ENCODE peak calls at places on chromosomes 4 and X, in five cellular contexts. E is upper lobe of right lung, A is fibroblast of pulmonary artery, I is astrocyte of the cerebellum, S is tibial artery. Q is an unnamed sample.

GRCh38 chr4:149065753-149066152 is 623.5 kb upstream of the NR3C2 start:
- DNase-seq in E (no peak), A (no peak), I (no peak), S (no peak), Q (no peak)

GRCh38 chr4:132483-132882 is 8.2 kb downstream of the ZNF718 start:
- DNase-seq in E (no peak), A (no peak), I (no peak), S (no peak), Q (no peak)

GRCh38 chrX:70960728-70961127 is 29.8 kb upstream of the SLC7A3 start:
- DNase-seq in E (no peak), A (peak), I (no peak), S (no peak), Q (no peak)

GRCh38 chr4:71229477-71230257 is 109.2 kb upstream of the SLC4A4 start:
- DNase-seq in E (no peak), A (peak), I (peak), S (no peak), Q (peak)

GRCh38 chrX:10900585-10901289 is 210.4 kb upstream of the HCCS start:
- DNase-seq in E (no peak), A (peak), I (peak), S (no peak), Q (peak)

GRCh38 chr4:87973283-87974169 is 2.0 kb upstream of the SPP1 start:
- DNase-seq in E (no peak), A (peak), I (peak), S (peak), Q (peak)

GRCh38 chr4:150570862-150571261 is 11.1 kb upstream of the MAB21L2 start:
- DNase-seq in E (no peak), A (no peak), I (no peak), S (no peak), Q (no peak)

GRCh38 chr4:83504544-83504943 is 19.6 kb upstream of the ABRAXAS1 start:
- DNase-seq in E (no peak), A (no peak), I (no peak), S (no peak), Q (no peak)

GRCh38 chr4:152850377-152850776 is 70.6 kb downstream of the ARFIP1 start:
- DNase-seq in E (peak), A (peak), I (no peak), S (no peak), Q (no peak)

GRCh38 chr4:1376841-1377605 is 29.2 kb downstream of the NKX1-1 start:
- DNase-seq in E (peak), A (no peak), I (no peak), S (peak), Q (no peak)

GRCh38 chr4:177511611-177512010 is 69.4 kb upstream of the AGA start:
- DNase-seq in E (no peak), A (no peak), I (no peak), S (no peak), Q (no peak)

GRCh38 chr4:175127314-175127713 is 209.2 kb downstream of the ADAM29 start:
- DNase-seq in E (no peak), A (peak), I (peak), S (no peak), Q (peak)

GRCh38 chrX:103818844-103819243 is 13.2 kb downstream of the RAB9B start:
- DNase-seq in E (no peak), A (peak), I (no peak), S (no peak), Q (no peak)

GRCh38 chr4:48756689-48757220 is 23.3 kb downstream of the FRYL start:
- DNase-seq in E (no peak), A (no peak), I (no peak), S (no peak), Q (no peak)

GRCh38 chr4:22030321-22030720 is 81.7 kb upstream of the KCNIP4 start:
- DNase-seq in E (no peak), A (no peak), I (no peak), S (no peak), Q (no peak)

GRCh38 chr4:27011401-27011800 is 150.8 kb downstream of the STIM2 start:
- DNase-seq in E (no peak), A (no peak), I (no peak), S (no peak), Q (no peak)

GRCh38 chr4:15757084-15757483 is 21.0 kb upstream of the CD38 start:
- DNase-seq in E (no peak), A (no peak), I (no peak), S (no peak), Q (no peak)
- H3K4me3 ChIP-seq in E (no peak), A (no peak), I (no peak), S (no peak), Q (no peak)

GRCh38 chr4:147958057-147958456 is 226.2 kb downstream of the ARHGAP10 start:
- DNase-seq in E (no peak), A (no peak), I (no peak), S (no peak), Q (no peak)
- TF ChIP-seq CTCF in E (no peak), A (no peak), I (no peak), S (no peak), Q (no peak)

GRCh38 chr4:69833251-69833650 is 26.7 kb downstream of the SULT1E1 start:
- DNase-seq in E (no peak), A (no peak), I (no peak), S (no peak), Q (no peak)

GRCh38 chr4:69832326-69833030 is 27.5 kb downstream of the SULT1E1 start:
- DNase-seq in E (no peak), A (no peak), I (no peak), S (no peak), Q (no peak)

GRCh38 chr4:69831270-69831627 is 28.7 kb downstream of the SULT1E1 start:
- DNase-seq in E (no peak), A (no peak), I (no peak), S (no peak), Q (no peak)

GRCh38 chr4:69830529-69831269 is 29.2 kb downstream of the SULT1E1 start:
- DNase-seq in E (no peak), A (peak), I (no peak), S (no peak), Q (peak)

GRCh38 chr4:69831646-69832325 is 28.2 kb downstream of the SULT1E1 start:
- DNase-seq in E (no peak), A (no peak), I (no peak), S (no peak), Q (no peak)
- H3K4me3 ChIP-seq in E (no peak), A (no peak), I (no peak), S (no peak), Q (no peak)

GRCh38 chrX:76126851-76127250 is 46.0 kb upstream of the PBDC1 start:
- DNase-seq in E (no peak), A (no peak), I (no peak), S (no peak), Q (no peak)

GRCh38 chrX:76127341-76127740 is 45.5 kb upstream of the PBDC1 start:
- DNase-seq in E (no peak), A (no peak), I (no peak), S (no peak), Q (no peak)
- TF ChIP-seq CTCF in E (peak), A (no peak), I (no peak), S (no peak), Q (no peak)

GRCh38 chr4:84800256-84800655 is 166.2 kb downstream of the WDFY3 start:
- DNase-seq in E (no peak), A (no peak), I (no peak), S (no peak), Q (no peak)

GRCh38 chr4:84799318-84799717 is 167.2 kb downstream of the WDFY3 start:
- DNase-seq in E (no peak), A (peak), I (no peak), S (no peak), Q (no peak)

GRCh38 chr4:84804126-84804525 is 162.4 kb downstream of the WDFY3 start:
- DNase-seq in E (no peak), A (peak), I (peak), S (no peak), Q (peak)

GRCh38 chr4:84803121-84803520 is 163.4 kb downstream of the WDFY3 start:
- DNase-seq in E (no peak), A (no peak), I (no peak), S (no peak), Q (no peak)

GRCh38 chr4:84803720-84804119 is 162.8 kb downstream of the WDFY3 start:
- DNase-seq in E (no peak), A (no peak), I (no peak), S (no peak), Q (peak)
- H3K4me3 ChIP-seq in E (no peak), A (no peak), I (no peak), S (no peak), Q (no peak)

DNA sequence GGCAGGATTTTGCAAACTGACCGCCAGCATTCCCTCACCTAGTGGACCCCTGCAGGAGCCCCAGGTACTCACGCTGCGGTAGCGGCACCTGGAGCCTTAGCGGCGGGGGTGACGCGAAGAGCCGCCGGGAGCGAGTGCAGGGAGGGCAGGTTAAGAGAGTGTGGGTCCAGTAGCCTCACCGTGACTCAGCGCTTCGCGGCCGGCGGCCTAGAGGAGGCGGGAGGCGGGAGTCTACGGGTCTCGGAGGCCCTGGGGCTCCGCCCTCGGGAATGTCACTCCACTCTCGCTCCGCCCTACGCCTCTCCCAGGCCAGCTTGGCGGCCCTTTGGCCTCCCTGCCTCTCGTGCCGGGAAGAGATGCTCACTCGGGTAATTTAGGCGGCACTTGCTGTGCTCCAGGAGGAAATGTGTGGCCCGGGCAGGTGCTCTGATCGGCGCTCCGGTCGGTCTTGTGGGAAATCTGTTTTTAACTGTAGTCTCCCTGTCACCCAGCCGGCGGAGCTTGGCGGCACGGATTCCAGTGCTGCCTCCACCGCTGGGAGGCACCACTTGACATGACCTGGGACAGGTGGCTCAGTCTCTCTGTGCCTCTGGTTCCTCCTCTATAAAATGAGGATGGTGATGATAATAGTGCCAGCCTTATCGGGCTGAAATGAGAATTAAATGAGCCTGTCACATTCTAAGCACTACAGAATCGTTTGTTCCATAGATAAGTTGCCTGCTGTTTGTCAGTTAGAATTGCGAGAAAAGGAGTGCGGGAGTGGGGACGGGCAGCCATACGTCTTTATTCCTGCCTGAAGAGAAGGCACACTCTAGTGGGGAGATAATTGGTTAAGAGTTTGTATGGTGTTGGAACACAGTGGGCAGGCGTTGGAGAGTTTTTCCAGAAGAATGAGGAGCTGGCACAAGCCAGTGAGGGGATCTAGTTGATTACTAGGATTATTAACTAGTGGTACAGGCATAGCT is at the start of gene PIR:
- DNase-seq in E (peak), A (peak), I (peak), S (peak), Q (peak)
- TF ChIP-seq CTCF in E (peak), A (peak), I (peak), S (peak), Q (peak)

DNA sequence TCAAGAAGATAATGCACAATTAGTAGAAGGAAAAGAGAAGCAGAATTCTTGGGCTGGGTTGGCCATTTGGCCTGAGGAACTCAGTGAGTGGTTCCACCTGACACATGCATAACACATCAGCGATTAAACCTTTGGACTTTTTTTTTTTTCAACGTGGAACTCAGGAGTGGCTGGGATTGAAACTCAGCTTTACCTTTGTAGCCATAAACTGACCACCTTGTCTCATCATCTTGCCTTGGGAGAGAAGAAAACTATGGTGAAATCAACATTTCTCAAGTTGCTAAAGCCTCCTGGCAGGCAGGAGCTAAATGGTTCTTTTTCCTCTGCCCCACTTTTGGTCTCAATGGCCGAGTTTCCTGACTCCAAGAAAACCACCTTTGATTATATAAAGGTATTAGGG is 16.3 kb downstream of the PTTG2 start:
- DNase-seq in E (no peak), A (no peak), I (no peak), S (no peak), Q (peak)
- H3K4me3 ChIP-seq in E (peak), A (peak), I (peak), S (peak), Q (peak)